ENCODE peak calls at places on chromosomes 12 and 14, in six cellular contexts. C, E, F, L, V and P are unnamed samples. For H3K4me1, the result is how much of the 10 kb centered on the place peaks cover.

GRCh38 chr14:31568151-31568550 is 6.9 kb downstream of the NUBPL start:
- DNase-seq in C (peak), E (peak), F (peak), L (no peak), V (no peak), P (no peak)

GRCh38 chr14:90999299-90999698 is 61.1 kb downstream of the RPS6KA5 start:
- DNase-seq in C (no peak), E (no peak), F (no peak), L (no peak), V (no peak), P (no peak)

GRCh38 chr14:33249361-33249760 is 310.7 kb downstream of the NPAS3 start:
- DNase-seq in C (no peak), E (no peak), F (no peak), L (no peak), V (no peak), P (no peak)

GRCh38 chr12:67068773-67069450 is 200.2 kb upstream of the CAND1 start:
- DNase-seq in C (peak), E (peak), F (peak), L (no peak), V (peak), P (peak)

GRCh38 chr12:9707864-9708808 is 24.8 kb downstream of the CLECL1 start:
- DNase-seq in C (peak), E (peak), F (peak), L (peak), V (peak), P (no peak)

GRCh38 chr12:98431089-98431488 is 84.3 kb upstream of the TMPO start:
- DNase-seq in C (no peak), E (no peak), F (no peak), L (no peak), V (no peak), P (no peak)

GRCh38 chr14:104264495-104265265 is 126.3 kb downstream of the KIF26A start:
- DNase-seq in C (no peak), E (no peak), F (no peak), L (no peak), V (no peak), P (peak)

GRCh38 chr12:105041186-105041585 is 43.1 kb downstream of the ALDH1L2 start:
- DNase-seq in C (no peak), E (no peak), F (no peak), L (no peak), V (no peak), P (no peak)

GRCh38 chr14:33287204-33287603 is 348.5 kb downstream of the NPAS3 start:
- DNase-seq in C (no peak), E (no peak), F (no peak), L (no peak), V (no peak), P (no peak)

GRCh38 chr14:105939810-105940508 is 413.6 kb downstream of the TMEM121 start:
- DNase-seq in C (no peak), E (no peak), F (no peak), L (no peak), V (no peak), P (no peak)

GRCh38 chr14:46482200-46482599 is 169.4 kb downstream of the RPL10L start:
- DNase-seq in C (no peak), E (no peak), F (no peak), L (no peak), V (no peak), P (no peak)

GRCh38 chr12:92272301-92272964 is 126.8 kb upstream of the BTG1 start:
- DNase-seq in C (no peak), E (no peak), F (no peak), L (no peak), V (no peak), P (no peak)

GRCh38 chr14:54566410-54567223 is at the start of gene SAMD4A:
- DNase-seq in C (peak), E (peak), F (peak), L (peak), V (peak), P (peak)

GRCh38 chr12:97960741-97961608 is 498.4 kb downstream of the RMST start:
- DNase-seq in C (no peak), E (peak), F (no peak), L (peak), V (no peak), P (no peak)

GRCh38 chr14:32068708-32069107 is 8.4 kb upstream of the ARHGAP5 start:
- DNase-seq in C (no peak), E (no peak), F (no peak), L (no peak), V (no peak), P (no peak)

GRCh38 chr14:91112172-91112571 is 1.7 kb upstream of the DGLUCY start:
- DNase-seq in C (no peak), E (no peak), F (no peak), L (no peak), V (no peak), P (no peak)

GRCh38 chr12:24615967-24616411 is 332.9 kb downstream of the BCAT1 start:
- DNase-seq in C (no peak), E (peak), F (peak), L (no peak), V (no peak), P (no peak)

GRCh38 chr14:97620071-97620470 is 822.9 kb downstream of the VRK1 start:
- DNase-seq in C (no peak), E (no peak), F (no peak), L (no peak), V (no peak), P (no peak)

GRCh38 chr12:47801170-47801903 is 18.4 kb downstream of the HDAC7 start:
- DNase-seq in C (peak), E (no peak), F (no peak), L (no peak), V (no peak), P (no peak)

GRCh38 chr12:64938179-64938578 is 113.7 kb downstream of the TBC1D30 start:
- DNase-seq in C (no peak), E (no peak), F (no peak), L (no peak), V (no peak), P (no peak)

GRCh38 chr14:77143071-77143470 is 1.5 kb upstream of the ZDHHC22 start:
- DNase-seq in C (no peak), E (no peak), F (no peak), L (no peak), V (no peak), P (no peak)

GRCh38 chr12:12338528-12339168 is 11.4 kb downstream of the MANSC1 start:
- DNase-seq in C (peak), E (no peak), F (peak), L (no peak), V (no peak), P (no peak)

GRCh38 chr12:28958553-28959195 is 190.4 kb upstream of the FAR2 start:
- DNase-seq in C (peak), E (peak), F (peak), L (no peak), V (no peak), P (no peak)

GRCh38 chr14:56487761-56488160 is 91.8 kb upstream of the TMEM260 start:
- DNase-seq in C (peak), E (no peak), F (peak), L (no peak), V (no peak), P (no peak)

GRCh38 chr12:127401005-127401404 is 866.0 kb upstream of the TMEM132C start:
- DNase-seq in C (peak), E (peak), F (peak), L (no peak), V (no peak), P (no peak)

GRCh38 chr12:80195143-80195726 is 95.9 kb downstream of the OTOGL start:
- DNase-seq in C (peak), E (peak), F (peak), L (peak), V (no peak), P (no peak)

GRCh38 chr12:6570264-6570887 is 2.3 kb upstream of the NOP2 start:
- DNase-seq in C (peak), E (peak), F (no peak), L (no peak), V (no peak), P (peak)

GRCh38 chr12:5013206-5013830 is 30.4 kb upstream of the KCNA5 start:
- DNase-seq in C (no peak), E (peak), F (no peak), L (no peak), V (no peak), P (no peak)

GRCh38 chr14:60514378-60515243 is 5.7 kb downstream of the SIX6 start:
- DNase-seq in C (peak), E (no peak), F (no peak), L (no peak), V (no peak), P (no peak)

DNA sequence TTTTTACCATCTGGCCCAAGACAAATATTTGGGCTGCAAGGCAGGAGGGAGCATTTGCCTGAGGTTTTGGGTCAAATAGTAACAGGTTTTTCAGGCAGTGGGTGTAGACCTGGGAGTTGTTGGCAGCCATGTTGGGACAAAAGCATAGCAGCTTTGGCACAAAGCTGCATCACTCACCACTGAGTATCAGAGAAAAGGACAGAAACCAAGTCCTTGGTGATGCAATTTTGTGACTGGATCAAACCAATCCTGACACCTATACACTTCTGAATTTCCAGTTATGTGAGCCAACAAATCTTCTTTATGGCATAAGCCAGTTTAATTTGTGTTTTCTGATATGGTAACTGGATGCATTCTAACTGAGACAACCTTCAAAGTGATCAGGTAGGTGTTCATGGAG is 144.8 kb upstream of the KRR1 start:
- DNase-seq in C (peak), E (no peak), F (no peak), L (no peak), V (no peak), P (no peak)
- H3K4me1 ChIP-seq in C (under half), E (under half), F (under half), L (under half), V (under half), P (under half)

GRCh38 chr12:49750027-49750977 is 8.9 kb downstream of the TMBIM6 start:
- DNase-seq in C (peak), E (peak), F (peak), L (no peak), V (no peak), P (no peak)
- H3K4me1 ChIP-seq in C (half or more), E (under half), F (under half), L (half or more), V (half or more), P (under half)

GRCh38 chr14:95304342-95304741 is 15.4 kb downstream of the CLMN start:
- DNase-seq in C (no peak), E (no peak), F (no peak), L (no peak), V (no peak), P (no peak)

GRCh38 chr14:95303107-95303506 is 16.6 kb downstream of the CLMN start:
- DNase-seq in C (no peak), E (no peak), F (no peak), L (no peak), V (no peak), P (no peak)

GRCh38 chr14:95305940-95306339 is 13.8 kb downstream of the CLMN start:
- DNase-seq in C (no peak), E (no peak), F (no peak), L (no peak), V (no peak), P (no peak)

GRCh38 chr14:95303552-95303951 is 16.2 kb downstream of the CLMN start:
- DNase-seq in C (no peak), E (no peak), F (no peak), L (no peak), V (no peak), P (no peak)

GRCh38 chr14:95305145-95305544 is 14.6 kb downstream of the CLMN start:
- DNase-seq in C (no peak), E (no peak), F (no peak), L (no peak), V (no peak), P (no peak)
- H3K4me1 ChIP-seq in C (under half), E (under half), F (under half), L (half or more), V (under half), P (under half)

GRCh38 chr12:39372929-39373328 is 70.0 kb downstream of the KIF21A start:
- DNase-seq in C (no peak), E (no peak), F (no peak), L (no peak), V (no peak), P (no peak)
- H3K4me1 ChIP-seq in C (under half), E (under half), F (under half), L (under half), V (under half), P (under half)

DNA sequence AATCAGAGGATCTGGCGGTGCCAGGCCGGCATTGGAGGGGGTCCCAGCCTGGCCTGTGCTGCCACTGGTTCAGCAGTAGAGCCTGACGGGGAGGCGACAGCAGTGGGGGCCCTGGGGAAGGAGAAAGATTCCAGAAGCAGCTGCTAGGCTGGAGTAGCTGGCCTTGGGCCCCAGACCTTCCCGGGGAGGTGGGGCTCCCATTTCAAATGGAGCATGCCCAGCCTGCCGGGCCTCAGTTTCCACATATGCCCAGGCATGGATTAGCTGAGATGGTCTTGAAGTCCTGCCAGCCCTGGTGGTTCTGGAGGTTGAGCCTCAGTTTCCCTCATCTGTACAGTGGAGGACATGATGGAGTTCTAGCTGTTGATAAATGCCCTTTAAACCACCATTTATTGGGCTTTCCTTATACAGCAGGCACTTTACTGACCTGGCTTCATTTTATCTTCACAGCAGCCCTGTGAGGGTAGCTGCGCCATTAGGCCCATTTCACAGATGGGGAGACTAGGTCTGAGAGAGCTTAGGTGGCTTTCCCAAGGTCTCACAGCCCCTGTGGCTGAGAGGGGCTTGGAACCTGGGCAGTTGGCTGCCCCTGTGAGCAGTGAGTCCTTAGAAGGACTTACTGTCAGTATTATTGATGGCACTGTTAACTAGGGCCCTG is 21.8 kb downstream of the SH2B3 start:
- DNase-seq in C (no peak), E (no peak), F (no peak), L (no peak), V (no peak), P (no peak)
- H3K4me1 ChIP-seq in C (under half), E (under half), F (under half), L (half or more), V (half or more), P (under half)

GRCh38 chr14:52067873-52068740 is 752 bp downstream of the NID2 start:
- DNase-seq in C (peak), E (peak), F (peak), L (peak), V (peak), P (peak)
- H3K4me1 ChIP-seq in C (under half), E (under half), F (under half), L (half or more), V (under half), P (under half)